ENCODE peak calls at places on chromosomes 16 and 17, in nine cellular contexts. Z is WTC11, T is skeletal muscle cell, C is ureter, R is hypothalamus, O is T follicular helper cell, M is kidney glomerular epithelial cell, X is NCI-H524, L is AG09309. G is an unnamed sample.

GRCh38 chr16:86406056-86406455 is 104.3 kb upstream of the FOXF1 start:
- DNase-seq in Z (no peak), T (no peak), C (no peak), R (no peak), O (no peak), M (no peak), X (no peak), L (no peak), G (no peak)

GRCh38 chr16:69660166-69660565 is 66.2 kb downstream of the NQO1 start:
- DNase-seq in Z (no peak), T (no peak), C (no peak), R (no peak), O (no peak), M (no peak), X (no peak), L (no peak), G (no peak)

GRCh38 chr17:83057793-83058477 is 21.5 kb upstream of the METRNL start:
- DNase-seq in Z (no peak), T (no peak), C (peak), R (no peak), O (no peak), M (no peak), X (no peak), L (no peak), G (no peak)

GRCh38 chr17:40100419-40100668 is at the start of gene NR1D1:
- DNase-seq in Z (no peak), T (no peak), C (no peak), R (no peak), O (no peak), M (no peak), X (no peak), L (no peak), G (no peak)

GRCh38 chr16:86953631-86954465 is 363.3 kb downstream of the C16orf95 start:
- DNase-seq in Z (peak), T (no peak), C (no peak), R (no peak), O (no peak), M (no peak), X (no peak), L (no peak), G (no peak)

GRCh38 chr16:56625140-56625942 is at the start of gene MT1E:
- DNase-seq in Z (peak), T (peak), C (peak), R (peak), O (no peak), M (peak), X (no peak), L (peak), G (no peak)

GRCh38 chr17:29197516-29198272 is 17.5 kb upstream of the MYO18A start:
- DNase-seq in Z (no peak), T (no peak), C (no peak), R (no peak), O (no peak), M (no peak), X (no peak), L (no peak), G (no peak)

GRCh38 chr16:89593841-89594240 is 18.3 kb downstream of the CPNE7 start:
- DNase-seq in Z (no peak), T (no peak), C (no peak), R (no peak), O (peak), M (no peak), X (no peak), L (no peak), G (no peak)

GRCh38 chr16:14056970-14057369 is 14.1 kb upstream of the MRTFB start:
- DNase-seq in Z (no peak), T (peak), C (no peak), R (no peak), O (no peak), M (no peak), X (no peak), L (no peak), G (no peak)

GRCh38 chr17:56083475-56083874 is 69.8 kb upstream of the ANKFN1 start:
- DNase-seq in Z (no peak), T (no peak), C (no peak), R (no peak), O (no peak), M (no peak), X (no peak), L (no peak), G (no peak)

GRCh38 chr16:57773680-57774295 is 28.5 kb downstream of the KIFC3 start:
- DNase-seq in Z (no peak), T (no peak), C (no peak), R (no peak), O (no peak), M (peak), X (no peak), L (no peak), G (no peak)

GRCh38 chr17:36703860-36704266 is 102.5 kb downstream of the MRM1 start:
- DNase-seq in Z (peak), T (no peak), C (no peak), R (peak), O (no peak), M (no peak), X (peak), L (no peak), G (no peak)

GRCh38 chr16:14309001-14309886 is 238.1 kb downstream of the MRTFB start:
- DNase-seq in Z (peak), T (no peak), C (peak), R (no peak), O (no peak), M (no peak), X (no peak), L (no peak), G (peak)

GRCh38 chr17:71118039-71118438 is 948.7 kb downstream of the KCNJ2 start:
- DNase-seq in Z (no peak), T (no peak), C (no peak), R (no peak), O (no peak), M (peak), X (peak), L (no peak), G (no peak)

GRCh38 chr16:85611455-85612190 is 1.5 kb upstream of the GSE1 start:
- DNase-seq in Z (peak), T (peak), C (peak), R (peak), O (peak), M (peak), X (peak), L (peak), G (peak)

GRCh38 chr17:50173335-50173941 is 7.6 kb downstream of the SGCA start:
- DNase-seq in Z (no peak), T (no peak), C (no peak), R (no peak), O (no peak), M (peak), X (no peak), L (no peak), G (no peak)

GRCh38 chr17:47785538-47786123 is 36.0 kb downstream of the OSBPL7 start:
- DNase-seq in Z (peak), T (no peak), C (peak), R (no peak), O (no peak), M (no peak), X (no peak), L (no peak), G (no peak)

GRCh38 chr17:12924614-12925013 is 93.2 kb downstream of the ELAC2 start:
- DNase-seq in Z (no peak), T (no peak), C (no peak), R (no peak), O (no peak), M (no peak), X (no peak), L (no peak), G (no peak)

GRCh38 chr17:36534117-36534880 is at the start of gene MYO19:
- DNase-seq in Z (peak), T (peak), C (peak), R (no peak), O (peak), M (peak), X (peak), L (no peak), G (peak)

GRCh38 chr17:73720187-73720834 is 76.1 kb upstream of the SDK2 start:
- DNase-seq in Z (no peak), T (no peak), C (no peak), R (no peak), O (no peak), M (no peak), X (no peak), L (no peak), G (no peak)

G was measured in effector CD8-positive, alpha-beta T cell.